ENCODE peak calls at places on chromosomes 4 and X, in ten cellular contexts. U is neuronal stem cell, O is ovary, L is uterus, Z is Karpas-422, H is body of pancreas, P is GM23248, T is left ventricle myocardium inferior, M is osteoblast, Q is aorta. K is an unnamed sample. For H3K27me3, H3K36me3 and H3K4me1, the result is how much of the 10 kb centered on the place peaks cover.

GRCh38 chr4:186684889-186685309 is 38.8 kb downstream of the FAT1 start:
- DNase-seq in P (no peak), U (no peak), O (no peak), T (no peak), L (no peak), Q (no peak), Z (no peak), M (no peak), H (no peak), K (no peak)

GRCh38 chr4:40152642-40153041 is 44.2 kb upstream of the RHOH start:
- DNase-seq in Z (no peak), M (no peak), L (no peak), O (no peak), H (no peak), T (no peak), P (no peak), U (no peak), Q (no peak), K (no peak)

GRCh38 chrX:17072726-17073125 is 126.3 kb downstream of the REPS2 start:
- DNase-seq in T (no peak), Z (no peak), H (no peak), P (no peak), O (no peak), M (no peak), Q (no peak), L (peak), U (no peak), K (no peak)

GRCh38 chr4:74793757-74794340 is 474 bp downstream of the BTC start:
- DNase-seq in Q (peak), O (peak), P (peak), T (no peak), H (peak), M (peak), U (peak), L (peak), Z (peak), K (no peak)

GRCh38 chrX:129590596-129590995 is 50.5 kb downstream of the OCRL start:
- DNase-seq in U (no peak), L (no peak), Q (no peak), O (no peak), Z (no peak), P (no peak), M (no peak), H (no peak), T (no peak), K (no peak)

GRCh38 chr4:101689220-101689619 is 101.3 kb upstream of the BANK1 start:
- DNase-seq in O (no peak), P (no peak), T (no peak), U (no peak), L (no peak), M (no peak), Z (no peak), H (no peak), Q (no peak), K (no peak)

GRCh38 chrX:46433892-46434291 is 111.3 kb downstream of the ZNF674 start:
- DNase-seq in O (no peak), T (no peak), P (peak), U (no peak), L (no peak), H (no peak), Z (no peak), Q (no peak), M (peak), K (no peak)

GRCh38 chr4:53997901-53998300 is 66.5 kb downstream of the CHIC2 start:
- DNase-seq in O (no peak), M (no peak), L (no peak), T (no peak), Z (no peak), H (peak), U (no peak), Q (no peak), P (no peak), K (no peak)

GRCh38 chrX:103716967-103717366 is 6.3 kb downstream of the TMEM31 start:
- DNase-seq in P (peak), M (peak), L (peak), U (no peak), T (no peak), H (no peak), Z (no peak), O (no peak), Q (peak), K (no peak)

GRCh38 chr4:109410776-109411175 is 22.8 kb upstream of the SEC24B start:
- DNase-seq in P (peak), M (peak), Z (no peak), H (no peak), U (no peak), T (no peak), O (no peak), Q (no peak), L (no peak), K (no peak)

GRCh38 chr4:180635276-180635675 is 1607.9 kb upstream of the TENM3 start:
- DNase-seq in Q (no peak), M (no peak), T (no peak), P (no peak), L (no peak), Z (no peak), O (no peak), H (no peak), U (no peak), K (no peak)

GRCh38 chr4:182716207-182716606 is 201.0 kb downstream of the DCTD start:
- DNase-seq in M (no peak), Q (no peak), U (no peak), T (no peak), P (no peak), O (no peak), Z (no peak), H (no peak), L (no peak), K (no peak)

GRCh38 chrX:77451041-77451440 is 3.9 kb downstream of the FGF16 start:
- DNase-seq in U (no peak), L (no peak), Q (no peak), O (no peak), H (no peak), M (peak), Z (no peak), T (no peak), P (peak), K (no peak)

GRCh38 chrX:99383786-99384185 is 1026.3 kb downstream of the PCDH19 start:
- DNase-seq in Z (no peak), O (no peak), Q (no peak), U (no peak), P (no peak), T (no peak), L (no peak), H (no peak), M (no peak), K (no peak)

GRCh38 chr4:53055274-53055673 is 193.2 kb downstream of the RASL11B start:
- DNase-seq in M (peak), P (peak), Q (no peak), H (no peak), L (no peak), U (no peak), Z (no peak), T (no peak), O (no peak), K (no peak)

GRCh38 chr4:138190452-138190858 is 51.7 kb downstream of the SLC7A11 start:
- DNase-seq in M (no peak), O (no peak), T (no peak), L (no peak), H (no peak), P (no peak), U (no peak), Q (no peak), Z (peak), K (no peak)

GRCh38 chr4:110630621-110631402 is 7.9 kb upstream of the PITX2 start:
- DNase-seq in Q (no peak), M (peak), L (no peak), U (peak), O (no peak), P (no peak), T (no peak), Z (no peak), H (no peak), K (no peak)

GRCh38 chr4:110629780-110630500 is 7.1 kb upstream of the PITX2 start:
- DNase-seq in H (no peak), Q (no peak), M (peak), O (no peak), P (no peak), U (no peak), Z (no peak), T (no peak), L (no peak), K (no peak)

GRCh38 chr4:110631582-110632505 is 9.0 kb upstream of the PITX2 start:
- DNase-seq in T (peak), O (no peak), U (peak), P (peak), H (peak), M (peak), Z (peak), Q (peak), L (peak), K (peak)

GRCh38 chr4:110628321-110629213 is 5.7 kb upstream of the PITX2 start:
- DNase-seq in Z (no peak), O (no peak), Q (no peak), U (peak), T (no peak), H (no peak), P (no peak), L (no peak), M (peak), K (no peak)

GRCh38 chr4:110629214-110629754 is 6.4 kb upstream of the PITX2 start:
- DNase-seq in P (no peak), L (no peak), Z (no peak), H (no peak), T (no peak), M (peak), U (no peak), Q (no peak), O (no peak), K (no peak)
- H3K27me3 ChIP-seq in P (under half), L (half or more), Z (under half), H (half or more), T (half or more), M (half or more), U (under half), Q (under half), O (under half), K (under half)

DNA sequence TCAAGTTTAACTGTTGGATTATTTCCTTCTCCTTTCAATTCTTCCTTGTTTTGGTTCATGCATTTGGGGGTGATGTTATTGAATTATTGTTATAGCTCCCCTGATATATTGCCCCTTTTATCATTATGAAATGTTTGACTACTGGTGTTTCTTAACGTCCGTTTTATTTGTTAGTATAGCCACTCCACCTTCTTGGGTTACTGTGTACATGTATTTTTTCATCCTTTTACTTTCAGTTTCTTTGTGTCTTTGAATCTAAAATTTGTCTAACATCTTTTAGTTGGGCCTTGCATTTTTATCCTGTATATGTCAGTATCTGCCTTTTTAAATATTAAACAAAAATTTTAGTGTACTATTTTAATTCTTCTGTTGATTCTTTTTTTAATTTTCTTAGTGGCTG is 88.7 kb downstream of the TNIP2 start:
- DNase-seq in H (no peak), U (no peak), Q (no peak), O (no peak), M (no peak), Z (no peak), T (no peak), L (no peak), P (no peak), K (no peak)
- H3K36me3 ChIP-seq in H (under half), U (half or more), Q (under half), O (under half), M (under half), Z (under half), T (half or more), L (under half), P (under half), K (under half)

GRCh38 chr4:173169428-173170209 is 1.0 kb downstream of the GALNT7 start:
- DNase-seq in Q (peak), O (peak), T (peak), U (peak), P (peak), Z (peak), M (peak), L (peak), H (peak), K (peak)
- H3K4me1 ChIP-seq in Q (under half), O (under half), T (under half), U (under half), P (under half), Z (half or more), M (under half), L (under half), H (under half), K (under half)

GRCh38 chr4:41360214-41360910 is 103.6 kb downstream of the UCHL1 start:
- DNase-seq in P (peak), Z (no peak), H (peak), U (peak), O (peak), L (no peak), M (peak), T (peak), Q (peak), K (peak)

GRCh38 chr4:41359069-41359769 is 102.5 kb downstream of the UCHL1 start:
- DNase-seq in M (peak), O (no peak), T (no peak), H (no peak), L (no peak), Q (peak), Z (no peak), U (no peak), P (no peak), K (peak)

GRCh38 chr4:41358626-41359025 is 101.9 kb downstream of the UCHL1 start:
- DNase-seq in L (no peak), T (peak), P (peak), Z (no peak), U (no peak), Q (no peak), H (peak), O (no peak), M (peak), K (no peak)

GRCh38 chr4:41360911-41361830 is 104.4 kb downstream of the UCHL1 start:
- DNase-seq in H (peak), T (peak), Z (no peak), M (peak), P (peak), L (no peak), Q (peak), U (no peak), O (peak), K (peak)

GRCh38 chr4:41359836-41360213 is 103.1 kb downstream of the UCHL1 start:
- DNase-seq in Q (no peak), H (no peak), U (no peak), M (no peak), L (no peak), Z (no peak), T (no peak), O (no peak), P (no peak), K (no peak)
- H3K27me3 ChIP-seq in Q (under half), H (under half), U (under half), M (under half), L (under half), Z (under half), T (under half), O (under half), P (under half), K (under half)

DNA sequence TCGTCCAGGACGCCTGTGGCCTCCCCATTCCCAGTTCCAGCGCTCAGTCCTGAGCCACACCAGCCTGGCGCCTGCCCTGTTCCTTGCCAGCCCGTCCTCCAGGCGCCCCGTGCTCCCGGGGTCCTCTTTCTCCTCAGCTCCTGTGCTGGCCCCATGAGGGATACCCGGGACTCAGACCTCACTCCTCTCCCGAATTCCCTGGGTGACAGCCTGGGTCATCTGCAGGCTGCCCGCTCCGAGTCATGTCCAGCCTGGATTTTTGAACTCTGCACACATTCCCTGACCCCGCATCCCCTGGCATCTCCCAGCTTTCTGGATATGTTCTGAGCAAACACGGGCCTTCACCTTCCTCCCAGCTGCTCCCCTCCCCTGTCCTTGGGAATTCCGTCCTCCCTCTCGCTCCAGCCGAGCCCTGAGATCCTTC is 14.9 kb upstream of the ADD1 start:
- DNase-seq in Z (no peak), T (peak), P (no peak), Q (peak), U (no peak), H (no peak), O (no peak), M (peak), L (no peak), K (no peak)
- H3K36me3 ChIP-seq in Z (under half), T (half or more), P (under half), Q (under half), U (half or more), H (under half), O (under half), M (under half), L (under half), K (under half)

GRCh38 chr4:122842984-122843531 is 16.4 kb downstream of the FGF2 start:
- DNase-seq in H (no peak), O (no peak), L (peak), T (no peak), U (no peak), Z (no peak), P (peak), M (no peak), Q (peak), K (peak)
- H3K4me1 ChIP-seq in H (under half), O (under half), L (under half), T (under half), U (under half), Z (under half), P (half or more), M (under half), Q (under half), K (under half)

GRCh38 chrX:56066016-56066415 is 166.1 kb upstream of the KLF8 start:
- DNase-seq in M (peak), U (no peak), Q (no peak), L (no peak), O (no peak), Z (no peak), P (no peak), H (no peak), T (no peak), K (no peak)
- H3K27me3 ChIP-seq in M (under half), U (under half), Q (under half), L (under half), O (under half), Z (under half), P (under half), H (under half), T (under half), K (under half)

GRCh38 chr4:169675825-169676224 is 55.4 kb downstream of the CLCN3 start:
- DNase-seq in O (no peak), P (no peak), H (no peak), M (no peak), U (no peak), T (no peak), Z (no peak), Q (no peak), L (no peak), K (no peak)
- H3K36me3 ChIP-seq in O (under half), P (under half), H (under half), M (under half), U (under half), T (under half), Z (under half), Q (under half), L (under half), K (under half)

DNA sequence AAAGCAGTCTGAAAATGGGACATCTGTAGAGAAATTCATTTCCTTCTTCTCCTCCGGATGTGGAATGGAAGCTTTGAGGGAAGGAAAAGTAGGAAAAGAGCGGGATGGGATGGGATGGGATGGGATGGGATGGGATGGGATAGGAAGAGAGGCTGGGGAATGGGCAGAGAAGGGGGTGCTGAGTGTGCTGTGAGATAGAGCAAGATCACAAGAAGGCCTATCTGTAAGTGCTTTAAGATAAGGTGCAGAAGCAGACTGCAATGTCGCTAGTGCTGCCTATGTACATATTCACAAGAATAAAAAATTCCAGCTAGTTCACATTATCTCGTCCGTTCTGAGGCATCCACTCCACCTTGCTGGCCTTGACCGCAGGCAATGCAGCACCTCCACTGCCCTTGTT is 86.2 kb downstream of the IRF2 start:
- DNase-seq in O (no peak), M (no peak), T (no peak), U (no peak), H (no peak), L (no peak), P (no peak), Q (no peak), Z (peak), K (no peak)
- H3K4me1 ChIP-seq in O (under half), M (under half), T (half or more), U (under half), H (under half), L (under half), P (under half), Q (under half), Z (half or more), K (under half)